ENCODE peak calls at places on chromosome 12, in five cellular contexts. R is GM12865; F is activated effector memory CD4-positive, alpha-beta T cell treated with Interleukin-2 at 50 U/mL for 16 hours; M is kidney epithelial cell; P is tibial artery. D is an unnamed sample.

GRCh38 chr12:39638840-39639239 is 19.2 kb upstream of the ABCD2 start:
- DNase-seq in F (no peak), R (no peak), P (no peak), M (no peak), D (no peak)

GRCh38 chr12:62466018-62466595 is 519 bp upstream of the MON2 start:
- DNase-seq in F (peak; percentile 3), M (no peak), R (peak; percentile 50), P (peak; percentile 49), D (peak; percentile 80)

GRCh38 chr12:121202407-121203355 is 7.2 kb upstream of the P2RX4 start:
- DNase-seq in F (no peak), R (no peak), P (no peak), M (no peak), D (no peak)

GRCh38 chr12:2633825-2634200 is 161.0 kb upstream of the FKBP4 start:
- DNase-seq in M (no peak), P (no peak), F (no peak), R (no peak), D (no peak)

GRCh38 chr12:132255642-132256041 is 73.7 kb downstream of the GALNT9 start:
- DNase-seq in M (no peak), R (no peak), P (no peak), F (no peak), D (no peak)

GRCh38 chr12:110316861-110317260 is 35.8 kb downstream of the ATP2A2 start:
- DNase-seq in R (peak; percentile 17), P (no peak), M (no peak), F (no peak), D (no peak)

GRCh38 chr12:25311501-25311900 is 60.8 kb upstream of the KRAS start:
- DNase-seq in F (no peak), R (no peak), P (no peak), M (no peak), D (no peak)

GRCh38 chr12:29732211-29732992 is 51.3 kb downstream of the TMTC1 start:
- DNase-seq in R (no peak), F (no peak), P (no peak), M (no peak), D (no peak)

GRCh38 chr12:86959766-86960458 is 703.7 kb upstream of the MGAT4C start:
- DNase-seq in P (no peak), F (no peak), R (no peak), M (no peak), D (no peak)

GRCh38 chr12:20451759-20452158 is 83.4 kb downstream of the PDE3A start:
- DNase-seq in F (no peak), R (no peak), M (peak; percentile 67), P (no peak), D (no peak)

GRCh38 chr12:46843811-46844210 is 18.0 kb upstream of the SLC38A4 start:
- DNase-seq in M (no peak), P (no peak), F (no peak), R (no peak), D (no peak)

GRCh38 chr12:56676851-56677601 is 11.1 kb downstream of the PTGES3 start:
- DNase-seq in F (no peak), P (no peak), R (no peak), M (no peak), D (peak; percentile 36)

GRCh38 chr12:89878327-89878726 is 169.7 kb upstream of the ATP2B1 start:
- DNase-seq in F (no peak), M (no peak), P (no peak), R (no peak), D (no peak)

GRCh38 chr12:47222592-47222959 is 142.8 kb upstream of the AMIGO2 start:
- DNase-seq in F (no peak), R (no peak), P (no peak), M (no peak), D (peak; percentile 72)

GRCh38 chr12:111503116-111503515 is 96.0 kb downstream of the ATXN2 start:
- DNase-seq in R (no peak), F (no peak), P (no peak), M (no peak), D (no peak)

GRCh38 chr12:123713398-123714301 is 1.5 kb downstream of the ATP6V0A2 start:
- DNase-seq in F (no peak), M (no peak), R (peak; percentile 21), P (no peak), D (no peak)

GRCh38 chr12:108768591-108769500 is 37.5 kb upstream of the CORO1C start:
- DNase-seq in F (no peak), R (peak; percentile 46), M (no peak), P (no peak), D (peak; percentile 93)

GRCh38 chr12:80261403-80261802 is 162.1 kb downstream of the OTOGL start:
- DNase-seq in F (no peak), R (no peak), P (no peak), M (no peak), D (no peak)

GRCh38 chr12:116142936-116143882 is 134.3 kb downstream of the MED13L start:
- DNase-seq in M (peak; percentile 49), R (peak; percentile 14), P (no peak), F (no peak), D (no peak)

GRCh38 chr12:109995366-109995702 is 834 bp downstream of the GIT2 start:
- DNase-seq in M (no peak), F (no peak), R (no peak), P (no peak), D (no peak)

GRCh38 chr12:77965790-77966189 is 135.1 kb downstream of the NAV3 start:
- DNase-seq in M (no peak), R (no peak), F (no peak), P (no peak), D (no peak)

GRCh38 chr12:58313091-58313855 is 371.9 kb downstream of the ATP23 start:
- DNase-seq in R (no peak), M (peak; percentile 60), F (no peak), P (no peak), D (no peak)

GRCh38 chr12:6925543-6926279 is 2.0 kb upstream of the ATN1 start:
- DNase-seq in R (no peak), P (peak; percentile 86), M (peak; percentile 77), F (no peak), D (peak; percentile 96)

GRCh38 chr12:24929953-24930352 is 18.9 kb downstream of the BCAT1 start:
- DNase-seq in M (no peak), P (no peak), R (no peak), F (no peak), D (no peak)

GRCh38 chr12:103848132-103848531 is 7.1 kb upstream of the NT5DC3 start:
- DNase-seq in M (no peak), F (no peak), P (no peak), R (no peak), D (no peak)

GRCh38 chr12:123992118-123992825 is 19.3 kb downstream of the ZNF664 start:
- DNase-seq in R (no peak), F (no peak), P (no peak), M (no peak), D (no peak)

GRCh38 chr12:8081228-8081920 is 700 bp upstream of the NECAP1 start:
- DNase-seq in F (peak; percentile 8), R (peak; percentile 56), P (no peak), M (no peak), D (no peak)

GRCh38 chr12:53725824-53726223 is 1.4 kb downstream of the CALCOCO1 start:
- DNase-seq in M (no peak), F (no peak), P (no peak), R (no peak), D (no peak)

GRCh38 chr12:107441906-107442305 is 243.7 kb upstream of the PWP1 start:
- DNase-seq in R (peak; percentile 51), F (no peak), P (no peak), M (no peak), D (no peak)

GRCh38 chr12:46942579-46942978 is 116.8 kb upstream of the SLC38A4 start:
- DNase-seq in R (no peak), M (peak; percentile 59), P (no peak), F (no peak), D (no peak)

GRCh38 chr12:55708695-55709233 is 1.1 kb upstream of the ITGA7 start:
- DNase-seq in M (no peak), R (no peak), P (no peak), F (no peak), D (no peak)

GRCh38 chr12:97939141-97939540 is 476.5 kb downstream of the RMST start:
- DNase-seq in P (no peak), R (no peak), F (no peak), M (no peak), D (no peak)

GRCh38 chr12:41073633-41074576 is 114.2 kb upstream of the PDZRN4 start:
- DNase-seq in M (no peak), P (no peak), F (no peak), R (no peak), D (no peak)

GRCh38 chr12:57517187-57517586 is 3.1 kb downstream of the DDIT3 start:
- DNase-seq in P (no peak), M (no peak), F (no peak), R (no peak), D (no peak)

D was measured in endodermal cell.